ENCODE peak calls at places on chromosomes 5 and 9, in nine cellular contexts. One of them, this sample, is unnamed.

GRCh38 chr9:132994410-132995120 is 16.1 kb downstream of the GFI1B start:
- DNase-seq in fibroblast of pulmonary artery: peak; percentile 58
- DNase-seq in CD4-positive, CD25-positive, alpha-beta regulatory T cell: no peak
- DNase-seq in stimulated activated CD4-positive, alpha-beta T cell treated with anti-CD3 and anti-CD28 coated beads, Interleukin-1b, Interleukin-23, amount 100 ng/mL, for 1 hour: no peak
- DNase-seq in PC-9: peak; percentile 37
- DNase-seq in frontal cortex: no peak
- DNase-seq in mesenchymal stem cell: peak; percentile 43
- DNase-seq in SK-MEL-5: no peak
- DNase-seq in NCI-H748 treated with DMSO at 0.1 percent for 48 hours: no peak
- DNase-seq in this sample: peak; percentile 15

GRCh38 chr5:149452665-149453617 is 73.8 kb upstream of the IL17B start:
- DNase-seq in stimulated activated CD4-positive, alpha-beta T cell treated with anti-CD3 and anti-CD28 coated beads, Interleukin-1b, Interleukin-23, amount 100 ng/mL, for 1 hour: no peak
- DNase-seq in NCI-H748 treated with DMSO at 0.1 percent for 48 hours: no peak
- DNase-seq in CD4-positive, CD25-positive, alpha-beta regulatory T cell: no peak
- DNase-seq in frontal cortex: no peak
- DNase-seq in PC-9: peak; percentile 57
- DNase-seq in SK-MEL-5: no peak
- DNase-seq in fibroblast of pulmonary artery: peak; percentile 96
- DNase-seq in mesenchymal stem cell: peak; percentile 99
- DNase-seq in this sample: peak; percentile 96

GRCh38 chr5:140725799-140726471 is 25.7 kb downstream of the ZMAT2 start:
- DNase-seq in mesenchymal stem cell: peak; percentile 98
- DNase-seq in PC-9: peak; percentile 87
- DNase-seq in fibroblast of pulmonary artery: peak; percentile 92
- DNase-seq in SK-MEL-5: peak; percentile 95
- DNase-seq in stimulated activated CD4-positive, alpha-beta T cell treated with anti-CD3 and anti-CD28 coated beads, Interleukin-1b, Interleukin-23, amount 100 ng/mL, for 1 hour: peak; percentile 15
- DNase-seq in NCI-H748 treated with DMSO at 0.1 percent for 48 hours: peak; percentile 86
- DNase-seq in CD4-positive, CD25-positive, alpha-beta regulatory T cell: peak; percentile 37
- DNase-seq in frontal cortex: peak; percentile 13
- DNase-seq in this sample: peak; percentile 98

GRCh38 chr5:141617128-141617527 is 1.7 kb downstream of the DIAPH1 start:
- DNase-seq in frontal cortex: no peak
- DNase-seq in fibroblast of pulmonary artery: no peak
- DNase-seq in NCI-H748 treated with DMSO at 0.1 percent for 48 hours: no peak
- DNase-seq in mesenchymal stem cell: peak; percentile 22
- DNase-seq in stimulated activated CD4-positive, alpha-beta T cell treated with anti-CD3 and anti-CD28 coated beads, Interleukin-1b, Interleukin-23, amount 100 ng/mL, for 1 hour: no peak
- DNase-seq in PC-9: no peak
- DNase-seq in CD4-positive, CD25-positive, alpha-beta regulatory T cell: no peak
- DNase-seq in SK-MEL-5: no peak
- DNase-seq in this sample: no peak

GRCh38 chr9:37034938-37035471 is 937 bp upstream of the PAX5 start:
- DNase-seq in CD4-positive, CD25-positive, alpha-beta regulatory T cell: no peak
- DNase-seq in PC-9: no peak
- DNase-seq in SK-MEL-5: no peak
- DNase-seq in stimulated activated CD4-positive, alpha-beta T cell treated with anti-CD3 and anti-CD28 coated beads, Interleukin-1b, Interleukin-23, amount 100 ng/mL, for 1 hour: no peak
- DNase-seq in mesenchymal stem cell: no peak
- DNase-seq in frontal cortex: no peak
- DNase-seq in fibroblast of pulmonary artery: no peak
- DNase-seq in NCI-H748 treated with DMSO at 0.1 percent for 48 hours: no peak
- DNase-seq in this sample: no peak

GRCh38 chr5:32805966-32806626 is 95.0 kb downstream of the NPR3 start:
- DNase-seq in fibroblast of pulmonary artery: peak; percentile 56
- DNase-seq in PC-9: no peak
- DNase-seq in mesenchymal stem cell: peak; percentile 73
- DNase-seq in NCI-H748 treated with DMSO at 0.1 percent for 48 hours: no peak
- DNase-seq in CD4-positive, CD25-positive, alpha-beta regulatory T cell: no peak
- DNase-seq in stimulated activated CD4-positive, alpha-beta T cell treated with anti-CD3 and anti-CD28 coated beads, Interleukin-1b, Interleukin-23, amount 100 ng/mL, for 1 hour: no peak
- DNase-seq in SK-MEL-5: no peak
- DNase-seq in frontal cortex: no peak
- DNase-seq in this sample: peak; percentile 87

GRCh38 chr9:27395484-27395921 is 98.6 kb upstream of the EQTN start:
- DNase-seq in CD4-positive, CD25-positive, alpha-beta regulatory T cell: no peak
- DNase-seq in SK-MEL-5: no peak
- DNase-seq in NCI-H748 treated with DMSO at 0.1 percent for 48 hours: no peak
- DNase-seq in mesenchymal stem cell: no peak
- DNase-seq in fibroblast of pulmonary artery: no peak
- DNase-seq in stimulated activated CD4-positive, alpha-beta T cell treated with anti-CD3 and anti-CD28 coated beads, Interleukin-1b, Interleukin-23, amount 100 ng/mL, for 1 hour: no peak
- DNase-seq in PC-9: no peak
- DNase-seq in frontal cortex: no peak
- DNase-seq in this sample: peak; percentile 41

GRCh38 chr9:125338929-125339328 is 77.3 kb downstream of the GAPVD1 start:
- DNase-seq in PC-9: no peak
- DNase-seq in mesenchymal stem cell: no peak
- DNase-seq in CD4-positive, CD25-positive, alpha-beta regulatory T cell: no peak
- DNase-seq in NCI-H748 treated with DMSO at 0.1 percent for 48 hours: no peak
- DNase-seq in frontal cortex: no peak
- DNase-seq in SK-MEL-5: no peak
- DNase-seq in fibroblast of pulmonary artery: no peak
- DNase-seq in stimulated activated CD4-positive, alpha-beta T cell treated with anti-CD3 and anti-CD28 coated beads, Interleukin-1b, Interleukin-23, amount 100 ng/mL, for 1 hour: no peak
- DNase-seq in this sample: no peak

GRCh38 chr9:38394419-38394818 is 1.9 kb downstream of the ALDH1B1 start:
- DNase-seq in frontal cortex: no peak
- DNase-seq in fibroblast of pulmonary artery: no peak
- DNase-seq in PC-9: no peak
- DNase-seq in CD4-positive, CD25-positive, alpha-beta regulatory T cell: no peak
- DNase-seq in SK-MEL-5: no peak
- DNase-seq in NCI-H748 treated with DMSO at 0.1 percent for 48 hours: no peak
- DNase-seq in stimulated activated CD4-positive, alpha-beta T cell treated with anti-CD3 and anti-CD28 coated beads, Interleukin-1b, Interleukin-23, amount 100 ng/mL, for 1 hour: no peak
- DNase-seq in mesenchymal stem cell: no peak
- DNase-seq in this sample: no peak

GRCh38 chr5:76766746-76767145 is 50.8 kb downstream of the F2R start:
- DNase-seq in frontal cortex: no peak
- DNase-seq in NCI-H748 treated with DMSO at 0.1 percent for 48 hours: no peak
- DNase-seq in SK-MEL-5: no peak
- DNase-seq in PC-9: no peak
- DNase-seq in mesenchymal stem cell: peak; percentile 36
- DNase-seq in stimulated activated CD4-positive, alpha-beta T cell treated with anti-CD3 and anti-CD28 coated beads, Interleukin-1b, Interleukin-23, amount 100 ng/mL, for 1 hour: no peak
- DNase-seq in fibroblast of pulmonary artery: peak; percentile 38
- DNase-seq in CD4-positive, CD25-positive, alpha-beta regulatory T cell: no peak
- DNase-seq in this sample: peak; percentile 48